ENCODE peak calls at places on chromosomes 5 and 9, in five cellular contexts. One of them, this sample, is unnamed.

GRCh38 chr9:69036319-69036718 is 767 bp downstream of the FXN start:
- DNase-seq in GM13977: peak; percentile 53
- DNase-seq in small intestine: peak; percentile 25
- DNase-seq in ELR: peak; percentile 33
- DNase-seq in fibroblast of lung: no peak
- DNase-seq in this sample: no peak

GRCh38 chr5:76608833-76609232 is 14.4 kb downstream of the F2RL2 start:
- DNase-seq in GM13977: peak; percentile 38
- DNase-seq in small intestine: no peak
- DNase-seq in ELR: peak; percentile 71
- DNase-seq in fibroblast of lung: peak; percentile 75
- DNase-seq in this sample: no peak

GRCh38 chr9:115593587-115594091 is 475.7 kb upstream of the TNC start:
- DNase-seq in GM13977: peak; percentile 41
- DNase-seq in small intestine: peak; percentile 16
- DNase-seq in ELR: peak; percentile 81
- DNase-seq in fibroblast of lung: peak; percentile 75
- DNase-seq in this sample: peak; percentile 45

GRCh38 chr5:1793301-1793740 is 6.3 kb downstream of the MRPL36 start:
- DNase-seq in GM13977: no peak
- DNase-seq in small intestine: no peak
- DNase-seq in ELR: peak; percentile 25
- DNase-seq in fibroblast of lung: no peak
- DNase-seq in this sample: no peak

GRCh38 chr5:104513194-104513602 is 950.6 kb upstream of the NUDT12 start:
- DNase-seq in GM13977: no peak
- DNase-seq in small intestine: no peak
- DNase-seq in ELR: peak; percentile 81
- DNase-seq in fibroblast of lung: peak; percentile 31
- DNase-seq in this sample: no peak

GRCh38 chr9:79613145-79613544 is 41.4 kb downstream of the TLE4 start:
- DNase-seq in GM13977: no peak
- DNase-seq in small intestine: no peak
- DNase-seq in ELR: no peak
- DNase-seq in fibroblast of lung: no peak
- DNase-seq in this sample: no peak

GRCh38 chr5:142851731-142852130 is 81.6 kb downstream of the ARHGAP26 start:
- DNase-seq in GM13977: no peak
- DNase-seq in small intestine: no peak
- DNase-seq in ELR: no peak
- DNase-seq in fibroblast of lung: no peak
- DNase-seq in this sample: no peak

GRCh38 chr5:141686648-141687416 is 4.8 kb upstream of the ARAP3 start:
- DNase-seq in GM13977: no peak
- DNase-seq in small intestine: no peak
- DNase-seq in ELR: no peak
- DNase-seq in fibroblast of lung: no peak
- DNase-seq in this sample: no peak

GRCh38 chr5:122942164-122942914 is 94.2 kb downstream of the PPIC start:
- DNase-seq in GM13977: no peak
- DNase-seq in small intestine: no peak
- DNase-seq in ELR: peak; percentile 57
- DNase-seq in fibroblast of lung: peak; percentile 7
- DNase-seq in this sample: peak; percentile 11

GRCh38 chr5:957730-958485 is 50.7 kb upstream of the NKD2 start:
- DNase-seq in GM13977: no peak
- DNase-seq in small intestine: no peak
- DNase-seq in ELR: peak; percentile 23
- DNase-seq in fibroblast of lung: peak; percentile 27
- DNase-seq in this sample: no peak

GRCh38 chr9:74643303-74643933 is 146.3 kb downstream of the RORB start:
- DNase-seq in GM13977: no peak
- DNase-seq in small intestine: peak; percentile 3
- DNase-seq in ELR: no peak
- DNase-seq in fibroblast of lung: no peak
- DNase-seq in this sample: no peak

GRCh38 chr9:121399883-121400607 is 30.0 kb upstream of the STOM start:
- DNase-seq in GM13977: peak; percentile 37
- DNase-seq in small intestine: peak; percentile 77
- DNase-seq in ELR: peak; percentile 87
- DNase-seq in fibroblast of lung: peak; percentile 85
- DNase-seq in this sample: peak; percentile 67

GRCh38 chr9:137750007-137750406 is 127.6 kb upstream of the CACNA1B start:
- DNase-seq in GM13977: no peak
- DNase-seq in small intestine: no peak
- DNase-seq in ELR: no peak
- DNase-seq in fibroblast of lung: no peak
- DNase-seq in this sample: no peak

GRCh38 chr5:14156611-14157493 is 13.7 kb downstream of the TRIO start:
- DNase-seq in GM13977: peak; percentile 65
- DNase-seq in small intestine: no peak
- DNase-seq in ELR: peak; percentile 98
- DNase-seq in fibroblast of lung: peak; percentile 99
- DNase-seq in this sample: no peak

GRCh38 chr5:163407034-163407652 is 30.3 kb upstream of the CCNG1 start:
- DNase-seq in GM13977: peak; percentile 18
- DNase-seq in small intestine: no peak
- DNase-seq in ELR: peak; percentile 6
- DNase-seq in fibroblast of lung: peak; percentile 10
- DNase-seq in this sample: no peak

GRCh38 chr9:26893030-26893676 is 551 bp upstream of the CAAP1 start:
- DNase-seq in GM13977: no peak
- DNase-seq in small intestine: no peak
- DNase-seq in ELR: no peak
- DNase-seq in fibroblast of lung: no peak
- DNase-seq in this sample: peak; percentile 36

GRCh38 chr5:150227606-150228273 is 37.9 kb downstream of the SLC6A7 start:
- DNase-seq in GM13977: no peak
- DNase-seq in small intestine: no peak
- DNase-seq in ELR: peak; percentile 49
- DNase-seq in fibroblast of lung: peak; percentile 39
- DNase-seq in this sample: no peak

GRCh38 chr9:74500584-74500924 is 3.4 kb downstream of the RORB start:
- DNase-seq in GM13977: no peak
- DNase-seq in small intestine: no peak
- DNase-seq in ELR: no peak
- DNase-seq in fibroblast of lung: no peak
- DNase-seq in this sample: no peak

GRCh38 chr9:98192503-98193335 is at the start of gene CORO2A:
- DNase-seq in GM13977: peak; percentile 90
- DNase-seq in small intestine: peak; percentile 91
- DNase-seq in ELR: peak; percentile 77
- DNase-seq in fibroblast of lung: peak; percentile 58
- DNase-seq in this sample: peak; percentile 76

GRCh38 chr5:52787600-52788504 is at the start of the genes ITGA1 and PELO:
- DNase-seq in GM13977: peak; percentile 69
- DNase-seq in small intestine: peak; percentile 83
- DNase-seq in ELR: peak; percentile 86
- DNase-seq in fibroblast of lung: peak; percentile 88
- DNase-seq in this sample: peak; percentile 50

GRCh38 chr5:82349651-82350050 is 71.5 kb upstream of the RPS23 start:
- DNase-seq in GM13977: no peak
- DNase-seq in small intestine: no peak
- DNase-seq in ELR: peak; percentile 51
- DNase-seq in fibroblast of lung: no peak
- DNase-seq in this sample: no peak

GRCh38 chr5:72377920-72378635 is 57.9 kb downstream of the PTCD2 start:
- DNase-seq in GM13977: no peak
- DNase-seq in small intestine: no peak
- DNase-seq in ELR: no peak
- DNase-seq in fibroblast of lung: peak; percentile 39
- DNase-seq in this sample: no peak

GRCh38 chr5:68544656-68545565 is 329.4 kb downstream of the PIK3R1 start:
- DNase-seq in GM13977: no peak
- DNase-seq in small intestine: no peak
- DNase-seq in ELR: no peak
- DNase-seq in fibroblast of lung: no peak
- DNase-seq in this sample: no peak

GRCh38 chr9:132408521-132408920 is 1.5 kb upstream of the CFAP77 start:
- DNase-seq in GM13977: no peak
- DNase-seq in small intestine: no peak
- DNase-seq in ELR: no peak
- DNase-seq in fibroblast of lung: no peak
- DNase-seq in this sample: no peak

GRCh38 chr5:132058646-132059042 is 1.8 kb upstream of the IL3 start:
- DNase-seq in GM13977: no peak
- DNase-seq in small intestine: no peak
- DNase-seq in ELR: no peak
- DNase-seq in fibroblast of lung: no peak
- DNase-seq in this sample: no peak

GRCh38 chr5:174549254-174549653 is 175.1 kb upstream of the MSX2 start:
- DNase-seq in GM13977: no peak
- DNase-seq in small intestine: no peak
- DNase-seq in ELR: no peak
- DNase-seq in fibroblast of lung: no peak
- DNase-seq in this sample: no peak

This sample was measured in NCI-H1105 treated with DMSO at 0.1 percent for 48 hours.